ENCODE peak calls at places on chromosomes 16 and 17, in four cellular contexts. O, E, U and C are unnamed samples.

GRCh38 chr16:72149676-72150464 is 22.1 kb downstream of the PMFBP1 start:
- DNase-seq in O (no peak), E (no peak), U (no peak), C (no peak)

GRCh38 chr17:77379837-77380236 is 239.1 kb downstream of the SEC14L1 start:
- DNase-seq in O (no peak), E (no peak), U (no peak), C (no peak)

GRCh38 chr17:78383725-78384471 is 5.4 kb downstream of the PGS1 start:
- DNase-seq in O (no peak), E (peak; percentile 88), U (peak; percentile 71), C (peak; percentile 98)

GRCh38 chr16:87895641-87896141 is 26.4 kb upstream of the SLC7A5 start:
- DNase-seq in O (peak; percentile 45), E (no peak), U (no peak), C (no peak)

GRCh38 chr17:58317421-58318064 is 11.1 kb downstream of the TSPOAP1 start:
- DNase-seq in O (peak; percentile 87), E (peak; percentile 61), U (no peak), C (peak; percentile 68)

GRCh38 chr17:43908111-43908721 is 880 bp upstream of the MPP2 start:
- DNase-seq in O (peak; percentile 90), E (no peak), U (peak; percentile 67), C (no peak)

GRCh38 chr16:86479419-86479818 is 30.9 kb upstream of the FOXF1 start:
- DNase-seq in O (no peak), E (no peak), U (no peak), C (no peak)

GRCh38 chr17:58336456-58337094 is 8.0 kb upstream of the TSPOAP1 start:
- DNase-seq in O (peak; percentile 76), E (peak; percentile 59), U (no peak), C (no peak)

GRCh38 chr16:71781741-71782140 is 26.9 kb downstream of the AP1G1 start:
- DNase-seq in O (no peak), E (no peak), U (no peak), C (no peak)

GRCh38 chr17:7192271-7192937 is 13.2 kb upstream of the ASGR1 start:
- DNase-seq in O (no peak), E (no peak), U (no peak), C (no peak)

GRCh38 chr17:4735825-4736651 is 3.6 kb upstream of the ZMYND15 start:
- DNase-seq in O (no peak), E (no peak), U (no peak), C (no peak)

GRCh38 chr17:74192950-74193781 is 10.3 kb upstream of the RPL38 start:
- DNase-seq in O (no peak), E (no peak), U (peak; percentile 40), C (no peak)

GRCh38 chr16:519425-519824 is 8.1 kb upstream of the CAPN15 start:
- DNase-seq in O (no peak), E (peak; percentile 62), U (no peak), C (no peak)

GRCh38 chr16:79171504-79172240 is 428.9 kb downstream of the MAF start:
- DNase-seq in O (no peak), E (no peak), U (no peak), C (no peak)

GRCh38 chr16:89038811-89039735 is 54.6 kb upstream of the ACSF3 start:
- DNase-seq in O (no peak), E (no peak), U (peak; percentile 7), C (peak; percentile 64)

GRCh38 chr17:50649042-50649908 is 14.6 kb downstream of the ABCC3 start:
- DNase-seq in O (peak; percentile 69), E (no peak), U (no peak), C (no peak)

GRCh38 chr16:12271006-12271405 is 294.5 kb downstream of the SNX29 start:
- DNase-seq in O (peak; percentile 47), E (no peak), U (no peak), C (no peak)

GRCh38 chr16:69112285-69113129 is 7.1 kb downstream of the HAS3 start:
- DNase-seq in O (peak; percentile 84), E (peak; percentile 66), U (peak; percentile 62), C (peak; percentile 67)

GRCh38 chr17:7043544-7044268 is at the start of gene SLC16A11:
- DNase-seq in O (no peak), E (no peak), U (peak; percentile 59), C (no peak)

GRCh38 chr16:58661199-58661830 is 23.3 kb downstream of the SLC38A7 start:
- DNase-seq in O (peak; percentile 83), E (no peak), U (no peak), C (no peak)

GRCh38 chr16:25108054-25108453 is 3.5 kb upstream of the LCMT1 start:
- DNase-seq in O (peak; percentile 87), E (no peak), U (no peak), C (no peak)

GRCh38 chr16:53052519-53053501 is at the start of gene CHD9NB:
- DNase-seq in O (no peak), E (no peak), U (no peak), C (peak; percentile 93)

GRCh38 chr17:60091908-60092331 is 13.2 kb upstream of the HEATR6 start:
- DNase-seq in O (no peak), E (no peak), U (no peak), C (no peak)

GRCh38 chr16:78673157-78673556 is 573.7 kb downstream of the WWOX start:
- DNase-seq in O (no peak), E (no peak), U (no peak), C (no peak)

GRCh38 chr17:15009087-15009486 is 256.0 kb downstream of the PMP22 start:
- DNase-seq in O (no peak), E (no peak), U (no peak), C (no peak)

GRCh38 chr17:67441052-67441738 is 64.1 kb downstream of the PITPNC1 start:
- DNase-seq in O (no peak), E (no peak), U (no peak), C (no peak)

GRCh38 chr17:80192268-80192667 is 22.4 kb downstream of the CARD14 start:
- DNase-seq in O (no peak), E (no peak), U (no peak), C (no peak)

GRCh38 chr16:84689126-84689525 is 10.7 kb upstream of the USP10 start:
- DNase-seq in O (no peak), E (no peak), U (no peak), C (no peak)

GRCh38 chr17:74485841-74486240 is 19.4 kb downstream of the CD300A start:
- DNase-seq in O (no peak), E (peak; percentile 32), U (no peak), C (no peak)

GRCh38 chr16:83925957-83926725 is 26.9 kb upstream of the OSGIN1 start:
- DNase-seq in O (no peak), E (no peak), U (no peak), C (no peak)

GRCh38 chr17:48333034-48333491 is 97.0 kb downstream of the SKAP1 start:
- DNase-seq in O (no peak), E (no peak), U (no peak), C (no peak)

GRCh38 chr17:77570565-77570898 is 388.0 kb upstream of the TNRC6C start:
- DNase-seq in O (no peak), E (no peak), U (no peak), C (no peak)

GRCh38 chr16:89019511-89019910 is 42.5 kb upstream of the CBFA2T3 start:
- DNase-seq in O (no peak), E (no peak), U (no peak), C (peak; percentile 62)

GRCh38 chr17:50177476-50177875 is 11.7 kb downstream of the SGCA start:
- DNase-seq in O (no peak), E (no peak), U (no peak), C (no peak)

GRCh38 chr16:85296859-85297698 is 184.8 kb upstream of the CIBAR2 start:
- DNase-seq in O (peak; percentile 82), E (no peak), U (no peak), C (no peak)

GRCh38 chr17:7405882-7406825 is 1.5 kb upstream of the NLGN2 start:
- DNase-seq in O (no peak), E (peak; percentile 61), U (no peak), C (no peak)

GRCh38 chr17:61065263-61065773 is 334.3 kb upstream of the TBX2 start:
- DNase-seq in O (no peak), E (no peak), U (no peak), C (no peak)

GRCh38 chr17:75784473-75785015 is at the start of gene UNK:
- DNase-seq in O (peak; percentile 99), E (peak; percentile 98), U (peak; percentile 94), C (peak; percentile 99)
- H3K4me1 ChIP-seq in O (peaks cover 56% of the 10 kb centered on the region), E (peaks cover 69% of the 10 kb centered on the region), U (peaks cover 45% of the 10 kb centered on the region), C (peaks cover 38% of the 10 kb centered on the region)

GRCh38 chr17:31585280-31585630 is 193.8 kb downstream of the RAB11FIP4 start:
- DNase-seq in O (no peak), E (no peak), U (no peak), C (no peak)
- H3K27ac ChIP-seq in O (no peak overlapping the region), E (no peak overlapping the region), U (no peak overlapping the region), C (no peak overlapping the region)

DNA sequence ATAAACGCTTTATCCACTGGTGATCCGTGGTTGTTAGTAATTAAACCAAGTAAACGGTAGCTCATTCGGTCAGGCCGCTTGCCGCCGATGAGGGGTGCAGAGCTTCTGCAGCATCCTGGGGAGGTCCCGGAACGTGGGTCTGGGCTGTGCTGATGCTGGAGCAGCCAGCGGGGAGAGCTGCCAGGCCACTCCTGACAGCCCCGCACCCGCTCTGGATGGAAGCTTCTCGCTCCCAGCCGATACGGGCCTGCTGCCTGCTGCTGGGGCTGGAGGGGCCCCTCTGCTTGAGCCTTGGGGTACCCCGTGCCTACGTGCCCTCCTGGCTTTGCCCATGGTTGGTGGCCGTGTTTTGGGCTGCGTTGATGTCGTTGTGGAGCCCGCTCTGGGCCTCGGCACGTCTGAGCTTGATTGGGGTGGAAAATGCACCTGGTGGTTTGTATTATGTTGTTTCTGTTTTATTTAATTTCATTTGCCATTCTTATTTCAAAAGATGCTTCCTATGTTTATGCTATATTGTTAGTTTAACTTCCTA is 41.5 kb upstream of the ZNF750 start:
- DNase-seq in O (no peak), E (no peak), U (no peak), C (no peak)
- H3K4me1 ChIP-seq in O (no peaks in the 10 kb centered on the region), E (peaks cover 79% of the 10 kb centered on the region), U (peaks cover 65% of the 10 kb centered on the region), C (peaks cover 23% of the 10 kb centered on the region)

GRCh38 chr16:15963307-15963910 is 14.0 kb downstream of the ABCC1 start:
- DNase-seq in O (no peak), E (no peak), U (no peak), C (no peak)
- H3K27ac ChIP-seq in O (no peak overlapping the region), E (no peak overlapping the region), U (peak overlapping the region; percentile 13), C (peak overlapping the region; percentile 86)

DNA sequence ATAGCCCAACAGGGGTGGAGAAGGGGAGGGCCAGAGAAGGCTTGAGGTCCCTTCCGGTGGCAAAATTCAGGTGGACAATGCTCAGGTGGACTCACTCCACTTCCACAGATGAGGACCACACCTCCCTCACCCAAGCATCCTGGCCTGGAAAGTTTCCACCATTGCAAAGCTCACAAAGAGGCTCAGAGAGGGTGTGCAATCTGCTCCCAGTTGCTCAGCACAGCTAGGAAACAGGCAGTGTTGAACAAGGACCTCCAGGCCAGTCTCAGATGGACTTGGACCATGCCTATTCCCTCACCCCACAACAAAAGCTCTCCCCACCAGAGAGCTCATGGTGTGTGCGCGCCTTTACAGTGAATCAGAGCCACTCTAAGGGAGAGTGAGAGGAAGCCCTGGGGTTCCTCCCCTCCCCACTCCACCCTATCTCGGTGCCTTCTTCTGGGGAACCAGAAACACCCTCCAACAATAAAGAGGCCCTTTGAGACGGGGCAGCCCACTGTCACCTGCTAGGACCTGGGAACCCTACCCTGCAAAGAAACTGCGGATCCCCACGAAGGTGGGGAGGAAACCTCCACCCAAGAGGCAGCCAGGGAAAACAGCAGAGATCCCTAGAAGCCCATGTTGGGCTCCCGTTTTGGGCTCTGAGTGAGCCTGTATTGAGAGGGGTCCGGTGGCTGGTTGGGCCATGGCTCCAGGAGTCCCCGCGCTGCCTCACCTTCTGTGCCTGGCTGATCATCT is 1.6 kb downstream of the FAM83G start:
- DNase-seq in O (no peak), E (no peak), U (no peak), C (no peak)
- H3K4me1 ChIP-seq in O (peaks cover 34% of the 10 kb centered on the region), E (peaks cover 70% of the 10 kb centered on the region), U (peaks cover 10% of the 10 kb centered on the region), C (peaks cover 26% of the 10 kb centered on the region)